ENCODE peak calls at places on chromosome 12, in seven cellular contexts. G is thoracic aorta; C is HCT116; Y is astrocyte; X is CD8-positive, alpha-beta T cell; P is iPS DF 6.9; E is cardiac muscle cell. S is an unnamed sample.

GRCh38 chr12:52744493-52745156 is 32.5 kb downstream of the KRT76 start:
- DNase-seq in G (no peak), C (no peak), Y (no peak), X (no peak), P (no peak), E (no peak), S (no peak)

GRCh38 chr12:49297695-49298060 is 2.7 kb downstream of the PRPH start:
- DNase-seq in G (no peak), C (no peak), Y (no peak), X (no peak), P (no peak), E (no peak), S (no peak)

GRCh38 chr12:58593557-58594304 is 326.6 kb downstream of the LRIG3 start:
- DNase-seq in G (no peak), C (peak), Y (no peak), X (no peak), P (no peak), E (no peak), S (no peak)

GRCh38 chr12:54596526-54596946 is 8.1 kb upstream of the PPP1R1A start:
- DNase-seq in G (peak), C (peak), Y (peak), X (peak), P (peak), E (peak), S (peak)

GRCh38 chr12:65280306-65280705 is 1.8 kb downstream of the MSRB3 start:
- DNase-seq in G (no peak), C (no peak), Y (no peak), X (no peak), P (no peak), E (no peak), S (peak)

GRCh38 chr12:74440469-74440868 is 97.2 kb upstream of the ATXN7L3B start:
- DNase-seq in G (no peak), C (no peak), Y (no peak), X (no peak), P (no peak), E (no peak), S (no peak)

GRCh38 chr12:2646341-2646740 is 148.4 kb upstream of the FKBP4 start:
- DNase-seq in G (no peak), C (no peak), Y (no peak), X (no peak), P (no peak), E (no peak), S (no peak)

GRCh38 chr12:108615918-108616317 is 17.8 kb downstream of the SELPLG start:
- DNase-seq in G (no peak), C (no peak), Y (no peak), X (no peak), P (no peak), E (no peak), S (no peak)

GRCh38 chr12:89256060-89256459 is 96.2 kb downstream of the DUSP6 start:
- DNase-seq in G (no peak), C (no peak), Y (no peak), X (no peak), P (no peak), E (no peak), S (no peak)

GRCh38 chr12:89309815-89310214 is 42.5 kb downstream of the DUSP6 start:
- DNase-seq in G (no peak), C (no peak), Y (no peak), X (no peak), P (no peak), E (peak), S (no peak)

GRCh38 chr12:92784795-92785562 is 82.2 kb downstream of the PLEKHG7 start:
- DNase-seq in G (no peak), C (peak), Y (peak), X (no peak), P (peak), E (peak), S (peak)

GRCh38 chr12:124122722-124123121 is 149.7 kb downstream of the ZNF664 start:
- DNase-seq in G (no peak), C (no peak), Y (no peak), X (no peak), P (no peak), E (no peak), S (no peak)

GRCh38 chr12:113320401-113320800 is 14.5 kb downstream of the SLC8B1 start:
- DNase-seq in G (no peak), C (no peak), Y (no peak), X (no peak), P (no peak), E (no peak), S (no peak)

DNA sequence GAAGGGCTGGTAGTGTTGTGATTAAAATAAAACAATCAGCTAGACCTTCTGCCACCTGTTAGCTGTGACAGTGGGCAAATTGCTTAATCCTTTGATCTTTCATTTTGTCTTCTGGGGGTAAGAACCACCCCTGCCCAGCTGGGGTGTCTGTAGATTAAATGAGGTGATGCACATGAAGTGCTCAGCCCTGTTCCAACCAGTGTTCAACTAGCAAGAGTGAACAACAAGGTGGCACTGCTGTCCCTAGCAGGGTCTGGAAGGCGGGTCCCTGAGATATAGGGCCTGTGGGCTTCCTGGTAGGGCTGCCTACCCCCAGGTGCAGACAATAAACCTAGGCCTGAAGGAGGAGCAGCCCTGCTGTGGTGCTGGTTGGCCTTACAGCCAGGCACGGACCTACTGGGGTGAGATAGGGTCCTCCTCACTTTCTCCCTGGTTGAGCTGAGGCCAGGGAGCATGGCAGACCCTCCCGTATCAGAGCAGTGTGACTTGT is 60.6 kb downstream of the ARL6IP4 start:
- DNase-seq in G (no peak), C (no peak), Y (no peak), X (no peak), P (no peak), E (no peak), S (no peak)
- H3K27ac ChIP-seq in G (no peak), C (no peak), Y (no peak), X (no peak), P (no peak), E (no peak), S (no peak)

GRCh38 chr12:47397664-47398281 is 308.1 kb downstream of the RPAP3 start:
- DNase-seq in G (no peak), C (peak), Y (peak), X (no peak), P (no peak), E (no peak), S (peak)
- H3K27ac ChIP-seq in G (no peak), C (no peak), Y (no peak), X (no peak), P (no peak), E (no peak), S (no peak)

GRCh38 chr12:57591567-57592325 is 754 bp downstream of the PIP4K2C start:
- DNase-seq in G (no peak), C (no peak), Y (peak), X (no peak), P (no peak), E (peak), S (no peak)

GRCh38 chr12:57592551-57593165 is 1.7 kb downstream of the PIP4K2C start:
- DNase-seq in G (no peak), C (no peak), Y (peak), X (no peak), P (no peak), E (no peak), S (no peak)

GRCh38 chr12:57590536-57590891 is 478 bp upstream of the PIP4K2C start:
- DNase-seq in G (no peak), C (no peak), Y (no peak), X (no peak), P (no peak), E (no peak), S (no peak)

GRCh38 chr12:57593187-57593586 is 2.2 kb downstream of the PIP4K2C start:
- DNase-seq in G (no peak), C (no peak), Y (no peak), X (no peak), P (no peak), E (no peak), S (no peak)

DNA sequence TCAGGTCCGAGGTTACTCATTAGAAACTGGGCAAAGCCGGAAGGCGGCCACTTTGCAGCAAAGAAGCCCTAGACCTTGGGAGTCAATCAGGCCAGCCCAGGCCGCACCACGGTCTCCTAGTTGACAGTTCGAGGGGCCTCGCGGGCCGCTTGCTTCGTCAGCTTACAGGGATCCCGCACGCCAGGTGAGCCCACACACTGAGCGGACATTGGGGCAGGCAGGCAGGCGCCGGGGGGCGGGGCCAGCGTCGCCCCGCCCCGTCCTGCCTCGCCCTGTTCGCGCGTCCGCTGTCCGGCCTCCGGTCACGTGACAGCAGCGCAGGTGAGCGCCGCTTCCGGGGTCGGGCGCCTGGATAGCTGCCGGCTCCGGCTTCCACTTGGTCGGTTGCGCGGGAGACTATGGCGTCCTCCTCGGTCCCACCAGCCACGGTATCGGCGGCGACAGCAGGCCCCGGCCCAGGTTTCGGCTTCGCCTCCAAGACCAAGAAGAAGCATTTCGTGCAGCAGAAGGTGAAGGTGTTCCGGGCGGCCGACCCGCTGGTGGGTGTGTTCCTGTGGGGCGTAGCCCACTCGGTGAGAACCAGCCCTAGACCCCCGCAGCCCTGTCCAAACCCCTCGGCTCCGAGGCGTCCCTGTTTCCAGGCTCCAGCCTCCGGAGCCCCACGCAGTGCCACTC is at the start of gene PIP4K2C:
- DNase-seq in G (no peak), C (peak), Y (peak), X (peak), P (no peak), E (peak), S (peak)
- H3K27ac ChIP-seq in G (peak), C (peak), Y (no peak), X (peak), P (no peak), E (no peak), S (no peak)

GRCh38 chr12:132103542-132104308 is 40.4 kb downstream of the DDX51 start:
- DNase-seq in G (no peak), C (no peak), Y (no peak), X (no peak), P (no peak), E (no peak), S (no peak)
- H3K27ac ChIP-seq in G (no peak), C (no peak), Y (no peak), X (no peak), P (no peak), E (no peak), S (no peak)

GRCh38 chr12:45462506-45462905 is 246.6 kb downstream of the ANO6 start:
- DNase-seq in G (no peak), C (no peak), Y (no peak), X (no peak), P (no peak), E (no peak), S (no peak)
- H3K27ac ChIP-seq in G (no peak), C (no peak), Y (no peak), X (no peak), P (no peak), E (no peak), S (no peak)

GRCh38 chr12:561908-562593 is 101.2 kb downstream of the NINJ2 start:
- DNase-seq in G (no peak), C (no peak), Y (no peak), X (no peak), P (no peak), E (no peak), S (no peak)
- H3K27ac ChIP-seq in G (no peak), C (no peak), Y (no peak), X (peak), P (no peak), E (no peak), S (no peak)

GRCh38 chr12:104216461-104217058 is 981 bp downstream of the TXNRD1 start:
- DNase-seq in G (no peak), C (no peak), Y (no peak), X (no peak), P (no peak), E (no peak), S (peak)
- H3K27ac ChIP-seq in G (peak), C (no peak), Y (no peak), X (no peak), P (no peak), E (no peak), S (peak)

DNA sequence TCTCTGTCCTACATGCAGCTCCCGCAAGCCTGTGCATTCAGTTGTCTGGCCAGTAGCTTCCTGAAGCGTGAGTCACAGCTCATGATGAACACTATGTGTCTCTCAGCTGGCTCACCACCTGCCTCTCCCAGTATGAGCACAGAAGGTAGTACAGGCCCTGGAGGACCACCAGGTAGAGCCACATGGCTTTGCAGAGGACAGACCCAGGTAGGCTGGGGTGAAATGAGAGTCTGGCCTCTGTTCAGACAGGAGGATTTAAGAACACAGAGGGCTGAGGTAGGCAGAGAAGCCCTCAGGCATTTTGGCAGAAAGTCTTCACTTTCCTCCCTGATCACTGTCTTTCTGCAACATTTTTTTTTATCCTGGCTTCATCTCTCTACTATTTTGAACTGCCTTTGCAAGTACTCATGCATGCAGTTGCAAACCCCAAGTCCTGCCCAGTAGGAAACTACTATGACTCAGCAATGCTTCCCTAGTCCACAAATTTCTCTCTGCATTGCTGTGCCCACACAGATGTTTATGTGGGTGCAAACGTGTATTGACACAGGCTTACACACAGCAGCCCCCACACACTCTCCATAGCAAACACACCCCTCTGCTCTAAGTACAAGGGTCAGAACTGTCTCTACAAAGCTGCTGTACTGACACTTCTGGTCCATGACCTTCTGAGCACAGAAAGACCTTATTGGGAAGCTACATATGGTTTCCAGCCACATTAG is 7.2 kb upstream of the SDR9C7 start:
- DNase-seq in G (no peak), C (peak), Y (peak), X (no peak), P (no peak), E (no peak), S (no peak)
- H3K27ac ChIP-seq in G (no peak), C (peak), Y (no peak), X (no peak), P (no peak), E (no peak), S (no peak)

S was measured in endothelial cell of umbilical vein.